ENCODE peak calls at places on chromosomes 12 and 14, in six cellular contexts. One of them, this sample, is unnamed.
A peak's percentile ranks its signal among the peaks of the same experiment; 100 is the strongest.

GRCh38 chr12:40684986-40685385 is 7.3 kb upstream of the CNTN1 start:
- DNase-seq in IMR-90: no peak
- DNase-seq in neuronal stem cell: no peak
- DNase-seq in H9: no peak
- DNase-seq in H1: no peak
- DNase-seq in mesenchymal stem cell: no peak
- DNase-seq in this sample: peak; percentile 0

GRCh38 chr12:11771356-11771755 is 121.9 kb downstream of the ETV6 start:
- DNase-seq in IMR-90: peak; percentile 37
- DNase-seq in neuronal stem cell: no peak
- DNase-seq in H9: no peak
- DNase-seq in H1: no peak
- DNase-seq in mesenchymal stem cell: peak; percentile 79
- DNase-seq in this sample: peak; percentile 72

GRCh38 chr14:105337433-105337832 is 22.9 kb downstream of the PACS2 start:
- DNase-seq in IMR-90: no peak
- DNase-seq in neuronal stem cell: no peak
- DNase-seq in H9: no peak
- DNase-seq in H1: no peak
- DNase-seq in mesenchymal stem cell: no peak
- DNase-seq in this sample: no peak

GRCh38 chr12:19150273-19150895 is 20.9 kb downstream of the PLEKHA5 start:
- DNase-seq in IMR-90: no peak
- DNase-seq in neuronal stem cell: no peak
- DNase-seq in H9: no peak
- DNase-seq in H1: no peak
- DNase-seq in mesenchymal stem cell: peak; percentile 72
- DNase-seq in this sample: no peak

GRCh38 chr12:82746668-82747067 is 60.0 kb downstream of the TMTC2 start:
- DNase-seq in IMR-90: no peak
- DNase-seq in neuronal stem cell: no peak
- DNase-seq in H9: no peak
- DNase-seq in H1: no peak
- DNase-seq in mesenchymal stem cell: no peak
- DNase-seq in this sample: no peak

GRCh38 chr14:106841701-106842100 is 1315.3 kb downstream of the TMEM121 start:
- DNase-seq in IMR-90: no peak
- DNase-seq in neuronal stem cell: no peak
- DNase-seq in H9: no peak
- DNase-seq in H1: no peak
- DNase-seq in mesenchymal stem cell: no peak
- DNase-seq in this sample: no peak

GRCh38 chr12:82627799-82628198 is 58.9 kb upstream of the TMTC2 start:
- DNase-seq in IMR-90: peak; percentile 38
- DNase-seq in neuronal stem cell: no peak
- DNase-seq in H9: peak; percentile 46
- DNase-seq in H1: no peak
- DNase-seq in mesenchymal stem cell: peak; percentile 15
- DNase-seq in this sample: peak; percentile 65

GRCh38 chr12:21583587-21583986 is 21.1 kb downstream of the GYS2 start:
- DNase-seq in IMR-90: no peak
- DNase-seq in neuronal stem cell: no peak
- DNase-seq in H9: no peak
- DNase-seq in H1: no peak
- DNase-seq in mesenchymal stem cell: no peak
- DNase-seq in this sample: no peak

GRCh38 chr12:54162741-54163140 is 26.0 kb downstream of the SMUG1 start:
- DNase-seq in IMR-90: no peak
- DNase-seq in neuronal stem cell: no peak
- DNase-seq in H9: no peak
- DNase-seq in H1: no peak
- DNase-seq in mesenchymal stem cell: no peak
- DNase-seq in this sample: no peak

GRCh38 chr14:96253140-96253539 is 2.9 kb upstream of the BDKRB1 start:
- DNase-seq in IMR-90: peak; percentile 98
- DNase-seq in neuronal stem cell: no peak
- DNase-seq in H9: peak; percentile 46
- DNase-seq in H1: no peak
- DNase-seq in mesenchymal stem cell: peak; percentile 94
- DNase-seq in this sample: peak; percentile 90

GRCh38 chr12:46952880-46953517 is 126.4 kb upstream of the PCED1B start:
- DNase-seq in IMR-90: no peak
- DNase-seq in neuronal stem cell: no peak
- DNase-seq in H9: no peak
- DNase-seq in H1: no peak
- DNase-seq in mesenchymal stem cell: no peak
- DNase-seq in this sample: no peak

GRCh38 chr12:96141216-96141944 is 52.8 kb upstream of the ELK3 start:
- DNase-seq in IMR-90: peak; percentile 71
- DNase-seq in neuronal stem cell: no peak
- DNase-seq in H9: no peak
- DNase-seq in H1: no peak
- DNase-seq in mesenchymal stem cell: peak; percentile 75
- DNase-seq in this sample: no peak

GRCh38 chr14:99383457-99384428 is 96.9 kb downstream of the SETD3 start:
- DNase-seq in IMR-90: no peak
- DNase-seq in neuronal stem cell: no peak
- DNase-seq in H9: no peak
- DNase-seq in H1: no peak
- DNase-seq in mesenchymal stem cell: no peak
- DNase-seq in this sample: no peak

GRCh38 chr12:64983771-64984170 is 137.3 kb downstream of the WIF1 start:
- DNase-seq in IMR-90: no peak
- DNase-seq in neuronal stem cell: no peak
- DNase-seq in H9: no peak
- DNase-seq in H1: no peak
- DNase-seq in mesenchymal stem cell: no peak
- DNase-seq in this sample: no peak

GRCh38 chr12:54352891-54353874 is 11.1 kb downstream of the GPR84 start:
- DNase-seq in IMR-90: peak; percentile 72
- DNase-seq in neuronal stem cell: peak; percentile 30
- DNase-seq in H9: peak; percentile 47
- DNase-seq in H1: peak; percentile 51
- DNase-seq in mesenchymal stem cell: peak; percentile 56
- DNase-seq in this sample: no peak

GRCh38 chr12:131205534-131205933 is 251.8 kb downstream of the ADGRD1 start:
- DNase-seq in IMR-90: no peak
- DNase-seq in neuronal stem cell: no peak
- DNase-seq in H9: peak; percentile 36
- DNase-seq in H1: peak; percentile 42
- DNase-seq in mesenchymal stem cell: no peak
- DNase-seq in this sample: no peak

GRCh38 chr12:65879878-65880277 is 55.6 kb downstream of the HMGA2 start:
- DNase-seq in IMR-90: peak; percentile 88
- DNase-seq in neuronal stem cell: no peak
- DNase-seq in H9: no peak
- DNase-seq in H1: no peak
- DNase-seq in mesenchymal stem cell: peak; percentile 89
- DNase-seq in this sample: no peak

GRCh38 chr12:132327351-132328171 is 1.8 kb downstream of the GALNT9 start:
- DNase-seq in IMR-90: peak; percentile 82
- DNase-seq in neuronal stem cell: no peak
- DNase-seq in H9: no peak
- DNase-seq in H1: no peak
- DNase-seq in mesenchymal stem cell: peak; percentile 1
- DNase-seq in this sample: peak; percentile 62

GRCh38 chr14:86521032-86521730 is 991.2 kb downstream of the FLRT2 start:
- DNase-seq in IMR-90: no peak
- DNase-seq in neuronal stem cell: no peak
- DNase-seq in H9: no peak
- DNase-seq in H1: no peak
- DNase-seq in mesenchymal stem cell: no peak
- DNase-seq in this sample: no peak

GRCh38 chr14:69460093-69460701 is 24.3 kb upstream of the PLEKHD1 start:
- DNase-seq in IMR-90: peak; percentile 95
- DNase-seq in neuronal stem cell: no peak
- DNase-seq in H9: no peak
- DNase-seq in H1: no peak
- DNase-seq in mesenchymal stem cell: peak; percentile 92
- DNase-seq in this sample: peak; percentile 62

GRCh38 chr12:119593578-119594398 is at the start of gene TMEM233:
- DNase-seq in IMR-90: no peak
- DNase-seq in neuronal stem cell: peak; percentile 51
- DNase-seq in H9: peak; percentile 67
- DNase-seq in H1: peak; percentile 73
- DNase-seq in mesenchymal stem cell: no peak
- DNase-seq in this sample: peak; percentile 41

GRCh38 chr12:25052191-25053020 is 103.5 kb upstream of the BCAT1 start:
- DNase-seq in IMR-90: no peak
- DNase-seq in neuronal stem cell: no peak
- DNase-seq in H9: no peak
- DNase-seq in H1: no peak
- DNase-seq in mesenchymal stem cell: no peak
- DNase-seq in this sample: peak; percentile 23

GRCh38 chr14:90599748-90600507 is 203.1 kb downstream of the CALM1 start:
- DNase-seq in IMR-90: peak; percentile 46
- DNase-seq in neuronal stem cell: no peak
- DNase-seq in H9: no peak
- DNase-seq in H1: no peak
- DNase-seq in mesenchymal stem cell: no peak
- DNase-seq in this sample: no peak

GRCh38 chr12:107435072-107435471 is 250.5 kb upstream of the PWP1 start:
- DNase-seq in IMR-90: peak; percentile 18
- DNase-seq in neuronal stem cell: no peak
- DNase-seq in H9: no peak
- DNase-seq in H1: no peak
- DNase-seq in mesenchymal stem cell: no peak
- DNase-seq in this sample: peak; percentile 17

GRCh38 chr14:72651081-72651480 is 242.8 kb downstream of the DPF3 start:
- DNase-seq in IMR-90: peak; percentile 55
- DNase-seq in neuronal stem cell: no peak
- DNase-seq in H9: no peak
- DNase-seq in H1: peak; percentile 22
- DNase-seq in mesenchymal stem cell: peak; percentile 13
- DNase-seq in this sample: no peak

GRCh38 chr12:115004469-115005146 is 320.6 kb upstream of the TBX3 start:
- DNase-seq in IMR-90: no peak
- DNase-seq in neuronal stem cell: no peak
- DNase-seq in H9: no peak
- DNase-seq in H1: no peak
- DNase-seq in mesenchymal stem cell: peak; percentile 93
- DNase-seq in this sample: no peak

GRCh38 chr12:117679776-117680175 is 289.0 kb downstream of the KSR2 start:
- DNase-seq in IMR-90: no peak
- DNase-seq in neuronal stem cell: no peak
- DNase-seq in H9: no peak
- DNase-seq in H1: no peak
- DNase-seq in mesenchymal stem cell: peak; percentile 48
- DNase-seq in this sample: no peak

GRCh38 chr12:6311822-6312528 is 1.5 kb downstream of the PLEKHG6 start:
- DNase-seq in IMR-90: no peak
- DNase-seq in neuronal stem cell: no peak
- DNase-seq in H9: no peak
- DNase-seq in H1: no peak
- DNase-seq in mesenchymal stem cell: no peak
- DNase-seq in this sample: no peak

GRCh38 chr14:91470216-91470615 is 39.9 kb downstream of the PPP4R3A start:
- DNase-seq in IMR-90: no peak
- DNase-seq in neuronal stem cell: no peak
- DNase-seq in H9: no peak
- DNase-seq in H1: no peak
- DNase-seq in mesenchymal stem cell: no peak
- DNase-seq in this sample: no peak

DNA sequence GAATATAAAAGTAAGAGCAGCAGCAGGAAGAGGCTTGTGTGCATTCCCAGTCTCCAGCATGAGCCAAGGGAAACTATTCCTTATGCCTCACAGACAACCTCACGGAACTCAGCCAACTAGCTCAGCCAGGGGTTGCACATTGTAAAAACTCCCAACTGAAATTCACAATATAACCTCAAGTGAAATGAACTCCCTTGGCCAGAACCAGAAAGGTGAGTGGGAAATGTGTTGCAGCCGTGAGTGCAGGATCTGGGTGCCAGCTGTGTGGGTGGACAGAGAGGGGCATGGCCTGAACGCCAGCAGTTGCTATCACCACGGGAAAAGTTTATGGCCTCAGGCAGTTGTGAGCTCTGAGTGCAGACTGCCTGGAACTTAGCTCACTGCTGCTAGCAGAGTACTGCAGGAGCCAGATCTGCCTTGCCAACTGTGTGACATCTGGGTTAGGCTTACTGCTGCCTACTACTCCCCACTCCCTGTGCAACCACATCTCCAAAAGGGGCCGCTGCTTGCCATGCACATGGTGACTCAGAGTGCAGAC is 2.3 kb upstream of the CLEC1A start:
- DNase-seq in IMR-90: peak; percentile 18
- DNase-seq in neuronal stem cell: no peak
- DNase-seq in H9: no peak
- DNase-seq in H1: no peak
- DNase-seq in mesenchymal stem cell: peak; percentile 23
- DNase-seq in this sample: peak; percentile 54
- H4K8ac ChIP-seq in IMR-90: no peak overlapping the region
- H4K8ac ChIP-seq in neuronal stem cell: no peak overlapping the region
- H4K8ac ChIP-seq in H9: no peak overlapping the region
- H4K8ac ChIP-seq in H1: no peak overlapping the region
- H4K8ac ChIP-seq in mesenchymal stem cell: peak overlapping the region; percentile 42
- H4K8ac ChIP-seq in this sample: no peak overlapping the region

GRCh38 chr14:104099096-104100041 is 13.9 kb downstream of the ASPG start:
- DNase-seq in IMR-90: no peak
- DNase-seq in neuronal stem cell: no peak
- DNase-seq in H9: no peak
- DNase-seq in H1: no peak
- DNase-seq in mesenchymal stem cell: no peak
- DNase-seq in this sample: no peak
- H2BK15ac ChIP-seq in IMR-90: no peak overlapping the region
- H2BK15ac ChIP-seq in neuronal stem cell: peak overlapping the region; percentile 58
- H2BK15ac ChIP-seq in H9: no peak overlapping the region
- H2BK15ac ChIP-seq in H1: no peak overlapping the region
- H2BK15ac ChIP-seq in mesenchymal stem cell: no peak overlapping the region
- H2BK15ac ChIP-seq in this sample: no peak overlapping the region

DNA sequence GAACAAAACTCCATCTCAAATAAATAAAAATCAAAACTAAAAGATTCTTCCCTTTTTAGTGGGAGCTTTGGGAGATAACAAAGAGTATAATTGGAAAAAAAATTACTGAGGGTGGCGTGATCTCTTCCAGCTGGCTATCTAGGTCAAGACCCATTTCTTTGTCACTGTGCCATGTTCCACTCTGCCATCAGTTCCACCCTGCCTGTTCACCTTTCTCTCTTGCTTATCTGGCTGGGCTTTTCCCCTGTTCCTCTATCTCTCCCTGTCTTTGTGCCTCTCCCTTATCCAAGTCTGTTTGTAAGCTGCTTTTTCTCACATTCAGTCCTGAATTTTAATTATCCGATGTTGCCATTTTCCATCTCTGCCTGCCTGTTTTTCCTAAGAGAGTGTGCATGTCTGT is 41.1 kb upstream of the A2ML1 start:
- DNase-seq in IMR-90: no peak
- DNase-seq in neuronal stem cell: no peak
- DNase-seq in H9: peak; percentile 15
- DNase-seq in H1: no peak
- DNase-seq in mesenchymal stem cell: no peak
- DNase-seq in this sample: no peak
- H3K23ac ChIP-seq in IMR-90: no peak overlapping the region
- H3K23ac ChIP-seq in neuronal stem cell: no peak overlapping the region
- H3K23ac ChIP-seq in H9: no peak overlapping the region
- H3K23ac ChIP-seq in H1: no peak overlapping the region
- H3K23ac ChIP-seq in mesenchymal stem cell: no peak overlapping the region
- H3K23ac ChIP-seq in this sample: no peak overlapping the region

GRCh38 chr12:89353188-89353822 is 1.0 kb upstream of the DUSP6 start:
- DNase-seq in IMR-90: peak; percentile 62
- DNase-seq in neuronal stem cell: peak; percentile 73
- DNase-seq in H9: peak; percentile 90
- DNase-seq in H1: peak; percentile 89
- DNase-seq in mesenchymal stem cell: peak; percentile 79
- DNase-seq in this sample: peak; percentile 95
- H4K8ac ChIP-seq in IMR-90: peak overlapping the region; percentile 89
- H4K8ac ChIP-seq in neuronal stem cell: no peak overlapping the region
- H4K8ac ChIP-seq in H9: no peak overlapping the region
- H4K8ac ChIP-seq in H1: peak overlapping the region; percentile 96
- H4K8ac ChIP-seq in mesenchymal stem cell: peak overlapping the region; percentile 98
- H4K8ac ChIP-seq in this sample: no peak overlapping the region

This sample was measured in mesendoderm.